ENCODE peak calls at places on chromosomes 11 and 22, in seven cellular contexts. U is RWPE1, Z is BE2C, R is right lobe of liver, E is testis, F is brain microvascular endothelial cell, D is fibroblast of villous mesenchyme. V is an unnamed sample.
A peak's percentile ranks its signal among the peaks of the same experiment; 100 is the strongest.

GRCh38 chr11:75673977-75674582 is 5.2 kb upstream of the MAP6 start:
- DNase-seq in U (peak; percentile 48), Z (peak; percentile 73), R (no peak), E (peak; percentile 78), F (peak; percentile 29), D (peak; percentile 32), V (peak; percentile 14)

GRCh38 chr22:37088108-37088605 is 21.4 kb downstream of the TMPRSS6 start:
- DNase-seq in U (no peak), Z (no peak), R (no peak), E (peak; percentile 55), F (peak; percentile 12), D (peak; percentile 19), V (no peak)

GRCh38 chr11:10092426-10092825 is 201.6 kb downstream of the SBF2 start:
- DNase-seq in U (no peak), Z (no peak), R (no peak), E (no peak), F (no peak), D (no peak), V (no peak)

GRCh38 chr11:28017816-28018215 is 90.1 kb downstream of the KIF18A start:
- DNase-seq in U (no peak), Z (no peak), R (no peak), E (no peak), F (peak; percentile 4), D (peak; percentile 96), V (peak; percentile 2)

GRCh38 chr11:617912-618682 is 2.3 kb upstream of the IRF7 start:
- DNase-seq in U (no peak), Z (no peak), R (no peak), E (no peak), F (no peak), D (no peak), V (no peak)

GRCh38 chr22:17232406-17232805 is 13.2 kb upstream of the ADA2 start:
- DNase-seq in U (no peak), Z (no peak), R (no peak), E (no peak), F (no peak), D (no peak), V (no peak)

GRCh38 chr11:10323793-10324170 is 18.9 kb downstream of the ADM start:
- DNase-seq in U (no peak), Z (no peak), R (no peak), E (no peak), F (peak; percentile 41), D (peak; percentile 43), V (peak; percentile 28)

GRCh38 chr22:16955678-16956210 is 52.3 kb downstream of the GAB4 start:
- DNase-seq in U (no peak), Z (no peak), R (no peak), E (peak; percentile 26), F (no peak), D (no peak), V (no peak)

GRCh38 chr11:115670538-115671200 is 166.5 kb upstream of the CADM1 start:
- DNase-seq in U (no peak), Z (peak; percentile 69), R (no peak), E (no peak), F (no peak), D (no peak), V (no peak)

GRCh38 chr11:88179141-88179540 is 3.9 kb upstream of the RAB38 start:
- DNase-seq in U (peak; percentile 59), Z (no peak), R (no peak), E (no peak), F (peak; percentile 44), D (peak; percentile 40), V (peak; percentile 59)

GRCh38 chr11:100445231-100445735 is 241.8 kb upstream of the ARHGAP42 start:
- DNase-seq in U (no peak), Z (no peak), R (peak; percentile 65), E (peak; percentile 31), F (peak; percentile 9), D (no peak), V (peak; percentile 90)

GRCh38 chr11:208177-208916 is 839 bp downstream of the RIC8A start:
- DNase-seq in U (peak; percentile 73), Z (peak; percentile 54), R (peak; percentile 87), E (peak; percentile 79), F (peak; percentile 56), D (peak; percentile 84), V (peak; percentile 90)

GRCh38 chr11:16881074-16881709 is 133.0 kb downstream of the PLEKHA7 start:
- DNase-seq in U (peak; percentile 67), Z (no peak), R (peak; percentile 48), E (peak; percentile 82), F (peak; percentile 12), D (no peak), V (peak; percentile 90)

GRCh38 chr11:88410056-88410455 is 72.5 kb upstream of the CTSC start:
- DNase-seq in U (no peak), Z (no peak), R (no peak), E (no peak), F (no peak), D (no peak), V (no peak)

GRCh38 chr11:6635082-6635932 is 16.1 kb upstream of the TPP1 start:
- DNase-seq in U (no peak), Z (no peak), R (peak; percentile 71), E (no peak), F (no peak), D (peak; percentile 81), V (no peak)

GRCh38 chr11:8261921-8262551 is 1.6 kb downstream of the LMO1 start:
- DNase-seq in U (no peak), Z (no peak), R (peak; percentile 36), E (no peak), F (no peak), D (no peak), V (no peak)

GRCh38 chr11:69201764-69202370 is 46.1 kb downstream of the SMIM38 start:
- DNase-seq in U (no peak), Z (no peak), R (no peak), E (no peak), F (no peak), D (no peak), V (no peak)

GRCh38 chr11:111185259-111185658 is 60.3 kb upstream of the POU2AF2 start:
- DNase-seq in U (no peak), Z (no peak), R (no peak), E (no peak), F (no peak), D (peak; percentile 51), V (no peak)

GRCh38 chr11:114773541-114774338 is 95.4 kb downstream of the NXPE2 start:
- DNase-seq in U (no peak), Z (no peak), R (no peak), E (no peak), F (no peak), D (no peak), V (no peak)

GRCh38 chr11:103659138-103659734 is 377.2 kb upstream of the DDI1 start:
- DNase-seq in U (peak; percentile 30), Z (peak; percentile 67), R (no peak), E (no peak), F (no peak), D (peak; percentile 38), V (no peak)

GRCh38 chr11:611001-611996 is 4.5 kb downstream of the IRF7 start:
- DNase-seq in U (no peak), Z (no peak), R (peak; percentile 79), E (peak; percentile 55), F (no peak), D (no peak), V (no peak)

GRCh38 chr11:72556433-72556832 is 117.8 kb downstream of the PDE2A start:
- DNase-seq in U (no peak), Z (peak; percentile 71), R (no peak), E (no peak), F (no peak), D (no peak), V (no peak)

GRCh38 chr11:2929880-2930704 is 872 bp upstream of the PHLDA2 start:
- DNase-seq in U (peak; percentile 77), Z (no peak), R (no peak), E (no peak), F (peak; percentile 70), D (peak; percentile 83), V (peak; percentile 66)

GRCh38 chr11:73314121-73314948 is 6.3 kb downstream of the ARHGEF17 start:
- DNase-seq in U (no peak), Z (no peak), R (no peak), E (no peak), F (peak; percentile 83), D (peak; percentile 63), V (peak; percentile 72)

GRCh38 chr11:12087075-12087775 is 23.2 kb upstream of the MICAL2 start:
- DNase-seq in U (peak; percentile 36), Z (no peak), R (no peak), E (no peak), F (peak; percentile 66), D (peak; percentile 78), V (peak; percentile 76)

GRCh38 chr22:37752189-37753061 is 55.3 kb upstream of the GCAT start:
- DNase-seq in U (peak; percentile 82), Z (peak; percentile 93), R (peak; percentile 93), E (peak; percentile 87), F (peak; percentile 83), D (peak; percentile 99), V (peak; percentile 95)

GRCh38 chr11:104764718-104765045 is 133.6 kb downstream of the CASP12 start:
- DNase-seq in U (no peak), Z (no peak), R (no peak), E (no peak), F (no peak), D (peak; percentile 12), V (no peak)

GRCh38 chr11:9535189-9535781 is 38.2 kb upstream of the WEE1 start:
- DNase-seq in U (no peak), Z (peak; percentile 59), R (peak; percentile 80), E (peak; percentile 76), F (peak; percentile 36), D (peak; percentile 76), V (peak; percentile 65)

GRCh38 chr22:20799449-20799848 is 25.5 kb downstream of the SERPIND1 start:
- DNase-seq in U (no peak), Z (peak; percentile 22), R (no peak), E (no peak), F (no peak), D (no peak), V (no peak)

GRCh38 chr11:117837070-117837776 is 12.7 kb upstream of the FXYD2 start:
- DNase-seq in U (no peak), Z (no peak), R (peak; percentile 28), E (peak; percentile 17), F (no peak), D (no peak), V (no peak)

GRCh38 chr22:49155809-49156580 is 671.7 kb downstream of the BRD1 start:
- DNase-seq in U (no peak), Z (no peak), R (no peak), E (no peak), F (no peak), D (no peak), V (no peak)

GRCh38 chr11:81840375-81840774 is 893.3 kb downstream of the FAM181B start:
- DNase-seq in U (no peak), Z (no peak), R (no peak), E (no peak), F (peak; percentile 66), D (no peak), V (no peak)

GRCh38 chr11:63444181-63444580 is 46.8 kb downstream of the PLAAT5 start:
- DNase-seq in U (no peak), Z (no peak), R (no peak), E (no peak), F (no peak), D (no peak), V (no peak)